ENCODE peak calls at places on chromosomes 5 and 9, in six cellular contexts. Y is SJSA1; N is cardiac muscle cell; G is fibroblast of lung; A is naive thymus-derived CD4-positive, alpha-beta T cell; O is uterus. H is an unnamed sample. For H3K4me1, the result is how much of the 10 kb centered on the place peaks cover.

GRCh38 chr5:150142800-150143724 is 12.6 kb downstream of the PDGFRB start:
- DNase-seq in Y (peak), N (no peak), G (peak), A (no peak), O (peak), H (no peak)

GRCh38 chr5:131488463-131488862 is 146.6 kb downstream of the RAPGEF6 start:
- DNase-seq in Y (no peak), N (no peak), G (peak), A (no peak), O (no peak), H (no peak)

GRCh38 chr5:90833753-90834152 is 275.2 kb downstream of the ADGRV1 start:
- DNase-seq in Y (no peak), N (no peak), G (no peak), A (no peak), O (no peak), H (no peak)

GRCh38 chr5:1506242-1507015 is 17.3 kb downstream of the LPCAT1 start:
- DNase-seq in Y (no peak), N (no peak), G (no peak), A (no peak), O (no peak), H (no peak)

GRCh38 chr9:80561526-80561925 is 989.8 kb downstream of the TLE4 start:
- DNase-seq in Y (no peak), N (no peak), G (no peak), A (no peak), O (no peak), H (no peak)

GRCh38 chr9:134057311-134057665 is 10.5 kb downstream of the BRD3 start:
- DNase-seq in Y (no peak), N (no peak), G (no peak), A (no peak), O (no peak), H (no peak)

GRCh38 chr5:93078082-93079038 is 502.7 kb downstream of the NR2F1-AS1 start:
- DNase-seq in Y (peak), N (peak), G (peak), A (no peak), O (peak), H (no peak)

GRCh38 chr5:159422371-159422770 is 92.1 kb upstream of the IL12B start:
- DNase-seq in Y (no peak), N (no peak), G (no peak), A (no peak), O (no peak), H (no peak)

GRCh38 chr9:24738421-24738961 is 192.8 kb upstream of the IZUMO3 start:
- DNase-seq in Y (no peak), N (no peak), G (no peak), A (no peak), O (no peak), H (no peak)

GRCh38 chr5:169744336-169744735 is 107.3 kb downstream of the DOCK2 start:
- DNase-seq in Y (no peak), N (no peak), G (no peak), A (no peak), O (no peak), H (no peak)

GRCh38 chr9:12681620-12682019 is 11.6 kb upstream of the TYRP1 start:
- DNase-seq in Y (no peak), N (no peak), G (no peak), A (no peak), O (no peak), H (no peak)

GRCh38 chr9:27168951-27169350 is 59.9 kb downstream of the TEK start:
- DNase-seq in Y (no peak), N (no peak), G (no peak), A (no peak), O (no peak), H (no peak)

GRCh38 chr5:115579747-115580173 is 22.5 kb downstream of the TICAM2 start:
- DNase-seq in Y (no peak), N (no peak), G (no peak), A (no peak), O (no peak), H (no peak)

GRCh38 chr5:158845941-158846340 is 253.8 kb downstream of the EBF1 start:
- DNase-seq in Y (no peak), N (no peak), G (no peak), A (no peak), O (no peak), H (no peak)

GRCh38 chr5:35823347-35823875 is 33.3 kb upstream of the IL7R start:
- DNase-seq in Y (no peak), N (no peak), G (no peak), A (no peak), O (no peak), H (no peak)

GRCh38 chr9:18611946-18612345 is 138.0 kb downstream of the ADAMTSL1 start:
- DNase-seq in Y (no peak), N (no peak), G (no peak), A (no peak), O (no peak), H (no peak)

GRCh38 chr5:172731286-172732073 is 39.5 kb downstream of the DUSP1 start:
- DNase-seq in Y (no peak), N (no peak), G (no peak), A (no peak), O (no peak), H (no peak)

GRCh38 chr5:16431482-16431881 is 34.1 kb downstream of the ZNF622 start:
- DNase-seq in Y (no peak), N (no peak), G (no peak), A (no peak), O (no peak), H (no peak)

GRCh38 chr9:96067551-96068076 is 192.1 kb downstream of the ERCC6L2 start:
- DNase-seq in Y (no peak), N (no peak), G (no peak), A (no peak), O (no peak), H (no peak)

GRCh38 chr5:151601376-151601775 is 10.2 kb upstream of the FAT2 start:
- DNase-seq in Y (no peak), N (no peak), G (no peak), A (no peak), O (no peak), H (no peak)

GRCh38 chr5:62922191-62922590 is 343.6 kb downstream of the LRRC70 start:
- DNase-seq in Y (no peak), N (no peak), G (no peak), A (no peak), O (no peak), H (no peak)

GRCh38 chr9:121048175-121048574 is 1.9 kb downstream of the C5 start:
- DNase-seq in Y (no peak), N (no peak), G (no peak), A (no peak), O (no peak), H (no peak)

GRCh38 chr9:121048618-121049017 is 1.5 kb downstream of the C5 start:
- DNase-seq in Y (no peak), N (no peak), G (no peak), A (no peak), O (no peak), H (no peak)

GRCh38 chr9:121053544-121053943 is 3.5 kb upstream of the C5 start:
- DNase-seq in Y (no peak), N (no peak), G (no peak), A (no peak), O (no peak), H (no peak)

GRCh38 chr9:121055642-121056143 is 5.6 kb upstream of the C5 start:
- DNase-seq in Y (no peak), N (no peak), G (no peak), A (no peak), O (no peak), H (no peak)

GRCh38 chr9:121050128-121050988 is at the start of gene C5:
- DNase-seq in Y (no peak), N (no peak), G (no peak), A (no peak), O (no peak), H (no peak)
- H3K4me3 ChIP-seq in Y (no peak), N (no peak), G (no peak), A (no peak), O (no peak), H (no peak)

DNA sequence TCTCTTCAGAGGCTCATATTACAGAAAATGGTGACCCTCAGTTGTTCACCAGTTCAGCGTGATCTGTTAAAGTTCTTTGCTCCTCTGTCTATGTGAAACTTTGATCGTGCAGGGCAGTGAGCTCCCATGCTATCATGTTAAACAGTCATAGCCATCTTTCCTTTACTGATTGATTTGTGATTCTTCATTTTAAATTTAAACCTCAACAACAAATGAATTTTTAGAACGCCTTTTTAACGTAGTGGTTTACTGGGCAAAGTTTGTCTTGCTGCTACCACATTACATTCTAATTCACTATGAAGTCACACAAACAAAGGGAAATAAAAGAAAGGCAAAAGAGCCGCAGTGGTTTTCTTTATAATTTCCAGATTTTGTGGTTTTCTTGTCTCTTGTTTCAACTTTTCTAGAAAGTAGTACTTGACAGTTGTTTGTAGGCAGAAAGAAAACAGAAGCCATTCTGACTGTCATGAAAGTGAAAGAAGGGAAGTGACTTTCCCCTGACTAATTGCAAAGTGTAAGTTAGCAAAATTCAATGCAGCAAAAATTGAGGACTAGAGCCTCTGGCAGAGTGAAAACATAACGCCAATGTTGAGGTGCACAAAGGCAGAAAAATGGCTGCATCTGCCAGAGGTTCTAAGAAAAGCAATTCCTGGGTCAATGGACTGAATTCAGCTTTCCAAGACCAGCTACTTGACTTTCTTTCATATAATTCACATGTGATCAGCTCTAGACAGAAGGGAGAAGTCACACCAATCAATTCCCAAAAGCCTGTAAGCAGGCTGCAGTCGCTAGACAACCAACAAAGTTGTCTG is 7.0 kb upstream of the IFNA6 start:
- DNase-seq in Y (no peak), N (no peak), G (no peak), A (peak), O (no peak), H (no peak)
- H3K27ac ChIP-seq in Y (no peak), N (no peak), G (no peak), A (peak), O (no peak), H (no peak)

DNA sequence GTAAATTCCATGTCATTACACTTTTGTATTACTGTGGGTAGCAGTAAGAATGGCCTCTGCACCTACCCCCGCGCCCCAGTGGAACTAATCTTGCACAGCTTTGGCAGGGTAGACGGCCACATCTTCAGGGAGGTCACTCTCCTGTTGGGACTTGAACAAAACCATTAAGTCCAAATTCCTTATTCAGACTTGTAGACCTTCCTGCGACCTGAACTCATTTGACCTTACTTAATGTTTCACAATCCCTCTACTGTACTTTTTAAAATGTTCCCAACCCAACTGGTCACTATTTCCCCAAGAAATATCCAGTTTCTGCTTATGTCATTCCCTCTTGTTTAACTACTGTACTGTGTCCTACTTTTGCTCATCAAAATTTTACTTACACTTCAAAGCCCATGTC is 5.3 kb upstream of the FAM120AOS start:
- DNase-seq in Y (no peak), N (no peak), G (peak), A (no peak), O (no peak), H (no peak)
- H3K4me1 ChIP-seq in Y (under half), N (under half), G (under half), A (under half), O (under half), H (half or more)

GRCh38 chr9:131149678-131150033 is 24.3 kb downstream of the NUP214 start:
- DNase-seq in Y (no peak), N (no peak), G (no peak), A (no peak), O (no peak), H (no peak)
- H3K4me3 ChIP-seq in Y (no peak), N (no peak), G (no peak), A (no peak), O (no peak), H (no peak)

GRCh38 chr5:56172225-56172624 is 60.9 kb downstream of the ANKRD55 start:
- DNase-seq in Y (no peak), N (no peak), G (peak), A (no peak), O (no peak), H (no peak)

GRCh38 chr5:56169281-56169680 is 63.8 kb downstream of the ANKRD55 start:
- DNase-seq in Y (no peak), N (no peak), G (no peak), A (no peak), O (no peak), H (no peak)

GRCh38 chr5:56170557-56170956 is 62.6 kb downstream of the ANKRD55 start:
- DNase-seq in Y (no peak), N (no peak), G (peak), A (no peak), O (no peak), H (no peak)

GRCh38 chr5:56168066-56168478 is 65.1 kb downstream of the ANKRD55 start:
- DNase-seq in Y (peak), N (no peak), G (peak), A (no peak), O (no peak), H (no peak)

GRCh38 chr5:56169949-56170348 is 63.2 kb downstream of the ANKRD55 start:
- DNase-seq in Y (no peak), N (no peak), G (no peak), A (no peak), O (no peak), H (no peak)
- H3K27ac ChIP-seq in Y (peak), N (no peak), G (no peak), A (no peak), O (no peak), H (no peak)

GRCh38 chr5:14450055-14450524 is 131.5 kb upstream of the OTULINL start:
- DNase-seq in Y (peak), N (no peak), G (peak), A (no peak), O (peak), H (no peak)
- H3K4me1 ChIP-seq in Y (half or more), N (under half), G (under half), A (under half), O (under half), H (under half)

DNA sequence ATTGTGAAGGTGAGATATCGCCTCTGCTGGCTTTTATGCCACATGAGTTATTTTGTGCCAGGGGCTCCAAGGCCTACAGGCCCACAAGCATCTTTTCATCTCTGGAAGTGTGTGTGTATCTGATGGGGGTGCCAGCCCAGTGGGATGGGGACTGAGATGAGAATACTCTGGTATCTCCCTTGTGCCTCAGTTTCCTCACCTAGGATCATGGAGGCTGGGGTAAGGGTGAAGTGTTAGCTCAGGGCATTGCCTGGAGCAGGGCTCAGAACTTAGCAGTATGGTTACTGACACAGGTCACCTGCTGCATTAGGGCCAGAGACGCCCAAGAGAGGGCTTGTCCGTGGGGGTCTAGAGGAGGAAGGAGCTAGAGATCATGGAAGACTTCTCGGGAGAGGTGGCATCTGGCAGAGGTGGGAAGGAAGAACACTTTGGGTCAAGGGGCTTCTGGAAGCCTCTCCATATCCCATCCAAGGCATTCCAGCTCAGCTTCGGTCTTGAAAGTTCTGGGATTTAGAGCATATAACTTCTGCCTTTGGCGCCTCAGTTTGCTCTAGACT is 755 bp upstream of the WNK2 start:
- DNase-seq in Y (no peak), N (no peak), G (no peak), A (no peak), O (no peak), H (no peak)
- H3K4me3 ChIP-seq in Y (no peak), N (peak), G (no peak), A (peak), O (no peak), H (peak)

DNA sequence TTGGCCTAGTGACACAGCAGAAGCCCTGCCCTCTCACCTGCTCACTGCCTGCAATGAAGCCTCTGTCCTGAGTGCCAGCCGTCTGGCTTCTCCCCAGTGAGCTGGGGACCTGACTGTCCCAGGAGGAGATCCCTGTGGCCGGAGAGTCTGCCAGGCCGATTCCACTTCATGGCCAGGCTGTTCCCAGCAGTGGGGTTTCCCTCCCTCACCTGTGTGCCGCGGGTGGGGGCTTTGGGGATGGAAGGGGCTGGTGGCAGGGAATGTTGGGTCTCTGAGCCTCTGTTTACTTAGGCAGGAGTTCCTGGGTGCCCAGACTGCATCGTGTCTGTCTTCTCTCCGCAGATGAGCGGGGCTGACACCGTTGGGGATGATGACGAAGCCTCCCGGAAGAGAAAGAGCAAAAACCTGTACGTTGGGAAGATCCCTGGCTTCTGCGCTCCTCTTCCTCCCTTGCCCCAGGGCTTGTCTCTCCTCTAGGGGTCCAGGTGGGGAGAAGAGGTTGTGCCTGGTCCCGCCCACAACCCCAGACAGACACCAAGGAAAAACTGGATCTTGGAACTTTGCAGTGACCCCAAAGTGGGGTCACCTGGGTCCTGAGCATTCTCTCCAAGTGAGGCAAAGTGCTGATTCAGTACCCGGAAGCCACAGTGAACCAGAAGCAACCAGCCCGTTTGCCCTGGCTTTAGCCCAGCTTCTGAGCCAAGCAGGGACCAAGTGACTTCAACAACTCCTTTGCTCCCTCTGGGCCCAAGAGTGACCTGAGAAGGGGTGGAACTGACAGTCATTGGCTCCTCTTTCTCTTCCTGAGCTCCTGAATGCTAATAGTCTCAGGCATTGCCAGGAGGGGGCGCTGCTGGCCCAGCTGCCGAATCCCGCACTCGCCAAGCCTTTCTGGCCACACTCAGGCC is 127.7 kb downstream of the RGS3 start:
- DNase-seq in Y (peak), N (peak), G (peak), A (peak), O (peak), H (no peak)
- H3K27ac ChIP-seq in Y (no peak), N (no peak), G (no peak), A (no peak), O (peak), H (no peak)

DNA sequence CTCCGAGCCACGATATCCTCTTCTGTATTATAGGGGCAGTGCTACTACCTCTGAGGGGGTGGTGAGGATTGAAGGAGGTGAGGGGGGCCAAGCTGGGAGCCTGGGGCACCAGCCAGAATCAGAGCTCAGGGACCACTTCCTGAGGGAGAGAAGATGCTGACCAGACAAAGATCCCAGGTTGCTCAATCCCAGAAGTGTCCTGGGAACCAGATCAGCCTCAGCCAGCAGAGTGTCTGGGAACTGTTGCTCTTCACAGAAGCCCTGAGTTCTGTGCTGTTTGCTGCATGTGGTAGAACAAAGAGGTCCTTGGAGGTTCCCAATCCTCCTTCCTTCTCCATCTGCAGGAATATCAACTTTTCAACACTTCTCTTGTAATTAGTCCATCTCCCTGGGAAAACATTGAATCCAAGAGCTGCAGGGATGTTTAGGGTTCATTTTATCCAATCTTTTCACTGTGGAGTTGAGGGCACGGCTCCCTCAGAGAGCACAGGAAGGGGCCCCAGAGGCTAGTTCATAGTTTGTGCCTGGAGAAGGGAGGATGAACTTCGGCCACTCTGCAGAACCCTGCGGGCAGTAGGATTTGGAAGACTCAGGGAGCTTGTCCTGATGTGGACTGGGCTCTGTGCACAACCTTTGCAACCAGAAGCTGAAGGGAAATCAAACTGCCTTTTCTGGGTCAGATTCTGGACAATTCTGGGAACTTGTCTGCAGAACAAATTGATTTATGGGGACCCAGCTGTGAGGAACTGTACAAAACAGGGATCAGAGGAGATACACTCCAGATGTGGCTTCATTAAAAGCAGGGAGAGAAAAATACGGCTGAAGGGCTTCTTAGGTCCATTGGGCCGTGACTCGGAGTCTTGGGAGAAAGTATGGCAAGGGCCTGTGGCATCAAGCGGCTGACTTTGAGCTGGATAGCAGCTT is 57.0 kb downstream of the GALNT12 start:
- DNase-seq in Y (no peak), N (no peak), G (peak), A (no peak), O (peak), H (no peak)
- H3K4me1 ChIP-seq in Y (half or more), N (under half), G (under half), A (under half), O (under half), H (under half)

H was measured in CD8-positive, alpha-beta memory T cell.